ENCODE peak calls at places on chromosomes 1 and 21, in eight cellular contexts. Z is kidney tubule cell; V is kidney epithelial cell; H is activated CD4-positive, alpha-beta memory T cell treated with anti-CD3 and anti-CD28 coated beads, Interleukin-2, amount 10 ng/mL, durations not matched to agents 7 days and 5 days; J is stimulated activated CD4-positive, alpha-beta T cell treated with anti-CD3 and anti-CD28 coated beads, Interleukin-12 subunit alpha, Interleukin-12 subunit beta, amount 100 ng/mL, for 4 hours; P is NCI-H1105 treated with DMSO at 0.1 percent for 48 hours; A is ACHN; Y is right atrium auricular region. L is an unnamed sample.

GRCh38 chr1:85166343-85166742 is 34.5 kb downstream of the SYDE2 start:
- DNase-seq in A (no peak), V (no peak), Y (no peak), J (no peak), Z (no peak), H (no peak), P (no peak), L (no peak)

GRCh38 chr1:18719786-18720436 is 89.3 kb downstream of the PAX7 start:
- DNase-seq in Z (peak), Y (no peak), V (no peak), A (no peak), H (no peak), P (no peak), J (no peak), L (no peak)

GRCh38 chr1:19395678-19396192 is 83.6 kb downstream of the SLC66A1 start:
- DNase-seq in Z (peak), H (no peak), J (no peak), P (no peak), A (no peak), Y (no peak), V (no peak), L (no peak)

GRCh38 chr1:57860333-57860732 is 436.5 kb upstream of the DAB1 start:
- DNase-seq in A (no peak), J (no peak), Y (no peak), P (no peak), V (no peak), H (no peak), Z (no peak), L (no peak)

GRCh38 chr1:32249831-32250525 is 1.1 kb upstream of the LCK start:
- DNase-seq in Y (no peak), Z (peak), V (no peak), H (peak), P (no peak), A (peak), J (peak), L (peak)

GRCh38 chr1:214002060-214002459 is 14.3 kb downstream of the PROX1 start:
- DNase-seq in H (no peak), A (no peak), Y (no peak), Z (no peak), P (peak), J (no peak), V (no peak), L (no peak)

GRCh38 chr1:48524892-48525467 is 53.0 kb upstream of the SPATA6 start:
- DNase-seq in P (no peak), J (no peak), Z (no peak), V (no peak), Y (no peak), A (no peak), H (no peak), L (no peak)

GRCh38 chr1:43831866-43832654 is 101.5 kb upstream of the ARTN start:
- DNase-seq in A (no peak), J (no peak), Y (no peak), H (peak), V (no peak), Z (no peak), P (no peak), L (peak)

GRCh38 chr1:29514361-29515187 is 278.3 kb downstream of the PTPRU start:
- DNase-seq in H (no peak), Z (no peak), V (no peak), J (no peak), A (no peak), Y (no peak), P (no peak), L (no peak)

GRCh38 chr1:183234660-183235476 is 48.8 kb downstream of the LAMC2 start:
- DNase-seq in P (peak), J (no peak), A (peak), Z (peak), Y (peak), V (peak), H (no peak), L (no peak)

GRCh38 chr1:117466761-117467160 is 99.5 kb downstream of the MAN1A2 start:
- DNase-seq in V (no peak), H (no peak), Z (no peak), A (no peak), Y (no peak), J (no peak), P (no peak), L (no peak)

GRCh38 chr1:8987881-8988617 is 38.2 kb downstream of the SLC2A7 start:
- DNase-seq in H (peak), J (peak), Z (peak), Y (no peak), P (peak), V (no peak), A (peak), L (peak)

GRCh38 chr1:59393211-59394180 is 96.6 kb downstream of the FGGY start:
- DNase-seq in A (no peak), V (peak), Z (peak), P (no peak), J (no peak), H (no peak), Y (peak), L (no peak)

GRCh38 chr1:41025979-41026819 is 4.7 kb upstream of the SLFNL1 start:
- DNase-seq in A (no peak), V (no peak), J (no peak), Y (no peak), P (no peak), Z (no peak), H (no peak), L (no peak)

GRCh38 chr21:34899760-34900159 is 149.3 kb downstream of the RUNX1 start:
- DNase-seq in Y (no peak), V (no peak), Z (no peak), J (no peak), H (no peak), A (no peak), P (no peak), L (no peak)

GRCh38 chr1:37471345-37472231 is 2.8 kb upstream of the ZC3H12A start:
- DNase-seq in P (no peak), H (no peak), Z (peak), J (no peak), Y (peak), V (peak), A (peak), L (no peak)

GRCh38 chr1:178931843-178932551 is 61.1 kb upstream of the ANGPTL1 start:
- DNase-seq in P (no peak), Y (peak), Z (no peak), A (no peak), V (no peak), J (no peak), H (no peak), L (no peak)

GRCh38 chr1:202240956-202241355 is 47.4 kb downstream of the LGR6 start:
- DNase-seq in Y (no peak), Z (no peak), J (no peak), P (no peak), V (no peak), H (no peak), A (no peak), L (no peak)

GRCh38 chr1:117967472-117967871 is 37.9 kb downstream of the WDR3 start:
- DNase-seq in H (no peak), A (peak), J (no peak), Z (no peak), V (no peak), Y (no peak), P (peak), L (no peak)

GRCh38 chr21:42614391-42614790 is 39.0 kb upstream of the PDE9A start:
- DNase-seq in V (no peak), P (no peak), Y (no peak), H (peak), A (no peak), J (peak), Z (no peak), L (peak)

GRCh38 chr21:42747267-42747701 is 93.9 kb downstream of the PDE9A start:
- DNase-seq in V (no peak), H (no peak), P (no peak), Z (no peak), J (no peak), Y (no peak), A (no peak), L (no peak)

GRCh38 chr1:181189691-181190361 is 101.3 kb downstream of the IER5 start:
- DNase-seq in A (peak), J (peak), P (peak), Y (no peak), V (no peak), H (peak), Z (peak), L (peak)

GRCh38 chr1:160954158-160955104 is at the start of gene ITLN2:
- DNase-seq in V (no peak), A (peak), H (peak), Y (no peak), P (no peak), J (peak), Z (peak), L (peak)

GRCh38 chr21:40668535-40669275 is 178.3 kb downstream of the DSCAM start:
- DNase-seq in J (no peak), Z (peak), A (no peak), H (no peak), P (no peak), Y (no peak), V (no peak), L (no peak)

GRCh38 chr21:41133896-41134522 is 34.0 kb upstream of the BACE2 start:
- DNase-seq in P (peak), Y (no peak), V (no peak), J (no peak), Z (peak), A (peak), H (no peak), L (no peak)

GRCh38 chr1:3021233-3021671 is at the start of gene ACTRT2:
- DNase-seq in A (no peak), Z (no peak), H (no peak), P (no peak), Y (no peak), V (no peak), J (no peak), L (no peak)

GRCh38 chr1:118739421-118739930 is 248.7 kb downstream of the TBX15 start:
- DNase-seq in H (no peak), A (no peak), V (no peak), P (no peak), Z (no peak), Y (no peak), J (no peak), L (no peak)

GRCh38 chr1:74712863-74713262 is 20.0 kb downstream of the CRYZ start:
- DNase-seq in P (peak), Z (no peak), V (no peak), Y (no peak), A (no peak), H (no peak), J (no peak), L (no peak)

GRCh38 chr1:20184997-20185833 is 681 bp upstream of the UBXN10 start:
- DNase-seq in J (peak), Z (no peak), V (no peak), Y (no peak), A (no peak), H (peak), P (no peak), L (peak)

GRCh38 chr1:109935451-109935900 is 24.8 kb downstream of the CSF1 start:
- DNase-seq in Z (peak), J (no peak), P (peak), Y (no peak), A (no peak), H (no peak), V (no peak), L (no peak)

GRCh38 chr1:47436979-47437517 is 796 bp upstream of the FOXD2 start:
- DNase-seq in H (no peak), Y (no peak), A (peak), P (peak), V (no peak), Z (peak), J (peak), L (no peak)

GRCh38 chr1:12572506-12572905 is 45.5 kb downstream of the DHRS3 start:
- DNase-seq in Z (peak), J (no peak), Y (no peak), P (no peak), H (no peak), V (no peak), A (no peak), L (no peak)

GRCh38 chr1:3049905-3050304 is 19.1 kb upstream of the PRDM16 start:
- DNase-seq in P (no peak), J (no peak), Y (no peak), H (no peak), V (no peak), Z (no peak), A (no peak), L (no peak)

GRCh38 chr1:23889074-23889473 is 21.0 kb upstream of the FUCA1 start:
- DNase-seq in A (no peak), V (no peak), P (no peak), Y (no peak), Z (no peak), J (no peak), H (no peak), L (no peak)

GRCh38 chr1:209497729-209498128 is 85.8 kb upstream of the CAMK1G start:
- DNase-seq in P (no peak), A (no peak), J (no peak), Z (peak), Y (no peak), H (no peak), V (no peak), L (no peak)